ENCODE peak calls at places on chromosomes 16 and 17, in four cellular contexts. K is HCT116, D is NT2/D1, A is GM12878. X is an unnamed sample.

GRCh38 chr17:58710948-58711552 is 18.6 kb downstream of the RAD51C start:
- DNase-seq in D (peak), K (peak), A (no peak), X (peak)

GRCh38 chr17:4678448-4679026 is 25.4 kb downstream of the PELP1 start:
- DNase-seq in A (no peak), D (no peak), K (peak), X (no peak)

GRCh38 chr17:28958820-28959455 is 7.6 kb upstream of the PHF12 start:
- DNase-seq in D (no peak), A (no peak), K (no peak), X (no peak)

GRCh38 chr16:85137323-85138072 is 25.2 kb upstream of the CIBAR2 start:
- DNase-seq in D (no peak), K (no peak), A (no peak), X (no peak)

GRCh38 chr16:87956771-87957279 is 5.6 kb downstream of the BANP start:
- DNase-seq in A (no peak), K (no peak), D (no peak), X (no peak)

GRCh38 chr17:73787721-73788051 is 143.4 kb upstream of the SDK2 start:
- DNase-seq in D (no peak), A (no peak), K (no peak), X (no peak)

GRCh38 chr17:57892820-57893595 is 43.2 kb upstream of the MRPS23 start:
- DNase-seq in D (no peak), A (no peak), K (peak), X (no peak)

GRCh38 chr16:77784441-77785356 is 3.7 kb upstream of the VAT1L start:
- DNase-seq in D (no peak), K (no peak), A (no peak), X (no peak)

DNA sequence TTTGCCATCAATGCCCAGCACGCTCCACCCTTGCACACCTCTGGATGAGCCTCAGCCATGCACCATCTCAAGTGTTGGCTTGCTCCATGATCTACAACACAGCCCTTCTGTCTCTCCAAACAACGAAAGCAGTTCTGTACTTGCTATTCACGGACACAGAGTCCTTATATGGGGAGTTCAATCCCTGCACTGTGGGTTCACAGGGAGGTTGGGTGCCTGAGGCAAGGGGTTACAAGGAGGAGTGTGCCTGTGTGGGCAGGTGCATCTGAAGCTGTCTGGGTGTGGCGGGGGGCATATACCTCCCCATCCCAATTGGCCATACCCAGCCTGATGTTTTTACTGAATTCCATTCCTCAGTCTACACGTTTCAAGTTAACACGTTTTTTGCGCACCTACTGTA is 5.6 kb downstream of the RUNDC3A start:
- DNase-seq in A (no peak), K (no peak), D (no peak), X (no peak)
- TF ChIP-seq ZNF274 in A (no peak), K (no peak), D (no peak), X (no peak)

DNA sequence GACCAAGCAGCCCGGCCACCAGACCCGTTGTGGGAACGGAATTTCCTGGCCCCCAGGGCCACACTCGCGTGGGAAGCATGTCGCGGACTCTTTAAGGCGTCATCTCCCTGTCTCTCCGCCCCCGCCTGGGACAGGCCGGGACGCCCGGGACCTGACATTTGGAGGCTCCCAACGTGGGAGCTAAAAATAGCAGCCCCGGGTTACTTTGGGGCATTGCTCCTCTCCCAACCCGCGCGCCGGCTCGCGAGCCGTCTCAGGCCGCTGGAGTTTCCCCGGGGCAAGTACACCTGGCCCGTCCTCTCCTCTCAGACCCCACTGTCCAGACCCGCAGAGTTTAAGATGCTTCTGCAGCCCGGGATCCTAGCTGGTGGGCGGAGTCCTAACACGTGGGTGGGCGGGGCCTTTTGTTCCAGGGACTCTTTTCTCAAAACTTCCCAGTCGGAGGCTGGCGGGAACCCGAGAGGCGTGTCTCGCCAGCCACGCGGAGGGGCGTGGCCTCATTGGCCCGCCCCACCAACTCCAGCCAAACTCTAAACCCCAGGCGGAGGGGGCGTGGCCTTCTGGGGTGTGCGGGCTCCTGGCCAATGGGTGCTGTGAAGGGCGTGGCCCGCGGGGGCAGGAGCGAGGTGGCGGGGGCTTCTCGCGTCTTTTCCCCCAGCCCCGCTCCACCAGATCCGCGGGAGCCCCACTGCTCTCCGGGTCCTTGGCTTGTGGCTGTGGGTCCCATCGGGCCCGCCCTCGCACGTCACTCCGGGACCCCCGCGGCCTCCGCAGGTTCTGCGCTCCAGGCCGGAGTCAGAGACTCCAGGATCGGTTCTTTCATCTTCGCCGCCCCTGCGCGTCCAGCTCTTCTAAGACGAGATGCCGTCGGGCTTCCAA is at the start of gene SLC2A4:
- DNase-seq in D (peak), A (peak), K (peak), X (peak)
- TF ChIP-seq ZNF274 in D (no peak), A (no peak), K (no peak), X (no peak)

DNA sequence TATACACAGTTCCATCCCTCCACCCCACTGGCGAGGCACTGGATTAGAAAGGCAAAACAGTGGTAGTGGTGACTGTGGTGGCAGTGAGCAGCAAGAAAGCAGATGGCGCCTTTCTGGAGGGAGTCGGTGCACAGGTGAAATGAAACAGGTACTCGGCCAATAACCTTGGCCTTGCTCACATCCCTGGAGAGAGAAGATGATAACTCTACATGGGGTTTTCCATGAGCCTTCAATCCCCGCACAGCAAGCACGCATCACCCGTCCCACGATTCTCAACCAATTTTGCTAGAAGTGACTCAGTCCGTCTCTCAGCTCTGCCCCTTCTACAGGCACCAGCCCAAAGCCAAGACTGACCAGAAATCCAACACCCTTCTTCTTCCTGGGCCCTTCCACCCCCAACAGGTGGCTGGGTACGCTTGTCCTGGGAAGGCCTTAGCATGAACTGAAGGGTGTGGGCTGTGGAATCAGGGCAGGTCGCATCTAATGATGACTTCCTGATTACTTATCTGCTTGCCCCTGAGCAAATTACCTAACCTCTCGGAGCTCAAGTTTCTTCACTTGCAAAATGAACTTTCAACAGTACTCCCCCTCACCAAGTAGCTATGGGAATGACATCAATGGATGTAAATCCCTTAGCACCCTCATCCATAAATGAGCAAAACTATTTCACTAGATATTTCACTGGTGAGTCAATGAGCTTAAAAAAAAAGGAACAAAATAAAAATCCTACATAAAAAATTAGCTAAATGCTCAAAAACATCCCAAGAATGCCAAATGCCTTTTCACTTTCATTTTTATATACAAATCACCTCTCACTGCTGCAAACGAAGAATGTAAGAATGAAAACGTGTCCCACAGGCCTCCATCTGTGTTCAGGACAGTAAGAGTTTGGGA is 18.0 kb downstream of the XPO6 start:
- DNase-seq in K (no peak), D (no peak), A (no peak), X (no peak)
- TF ChIP-seq ZNF274 in K (no peak), D (no peak), A (no peak), X (no peak)

DNA sequence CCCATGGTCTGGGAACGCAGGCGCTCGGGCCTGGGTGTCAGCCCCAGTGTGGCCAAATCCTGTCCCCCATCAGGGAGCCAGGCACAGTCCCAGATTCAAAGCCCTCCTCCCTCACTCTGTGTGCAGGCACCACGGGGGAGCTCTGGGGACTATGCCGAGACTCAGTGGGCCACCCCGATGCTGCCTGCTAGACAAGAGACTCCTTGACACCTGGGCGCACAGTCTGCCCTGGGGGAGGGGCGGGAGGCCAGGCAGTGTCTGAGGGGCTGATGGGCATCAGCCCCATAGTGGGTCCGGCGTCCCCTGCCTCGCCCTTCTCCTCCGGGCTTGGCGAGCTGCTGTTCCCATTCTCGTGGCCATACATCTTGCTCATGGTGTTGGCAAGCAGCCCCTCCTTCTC is 8.5 kb upstream of the CD79B start:
- DNase-seq in D (no peak), K (no peak), A (no peak), X (no peak)
- TF ChIP-seq ZNF274 in D (no peak), K (no peak), A (no peak), X (no peak)

DNA sequence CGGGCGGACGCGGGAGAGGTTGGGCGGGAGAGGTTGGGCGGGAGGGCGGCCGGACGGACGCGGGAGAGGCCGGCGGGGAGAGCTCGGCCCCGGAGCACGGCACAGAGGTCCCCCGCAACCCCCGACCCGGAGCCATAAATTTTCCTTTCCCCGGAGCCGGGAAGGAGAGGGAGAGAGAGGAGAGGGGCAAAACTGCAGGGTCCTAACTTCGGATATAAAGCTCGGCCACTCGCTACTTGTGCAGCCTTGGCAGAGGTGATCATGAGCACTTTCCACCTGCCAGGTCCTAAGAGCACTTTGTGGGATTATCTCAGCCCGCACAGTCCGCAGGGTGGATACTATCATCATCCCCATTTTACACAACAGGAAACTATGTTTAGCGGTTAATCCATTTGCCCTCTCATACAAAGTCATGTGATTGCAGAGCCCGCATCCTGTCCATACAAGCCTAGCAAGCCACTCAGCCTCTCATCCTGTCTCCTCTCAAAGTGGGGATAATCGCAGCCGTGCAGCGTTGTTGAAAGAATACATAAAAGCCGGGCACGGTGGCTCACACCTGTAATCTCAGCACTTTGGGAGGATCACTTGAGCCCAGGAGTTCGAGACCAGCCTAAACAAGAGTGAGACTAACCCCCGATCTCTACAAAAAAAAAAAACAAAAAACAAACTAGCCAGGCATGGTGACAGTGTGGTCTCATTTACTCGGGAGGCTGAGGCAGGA is 780 bp upstream of the DCAKD start:
- DNase-seq in K (no peak), A (no peak), D (no peak), X (no peak)
- TF ChIP-seq ZNF274 in K (no peak), A (no peak), D (no peak), X (no peak)

GRCh38 chr16:69114346-69114975 is 9.0 kb downstream of the HAS3 start:
- DNase-seq in K (no peak), A (no peak), D (no peak), X (no peak)

GRCh38 chr16:69113216-69113615 is 7.8 kb downstream of the HAS3 start:
- DNase-seq in A (no peak), D (no peak), K (no peak), X (no peak)

GRCh38 chr16:69115361-69115760 is 9.9 kb downstream of the HAS3 start:
- DNase-seq in D (no peak), K (no peak), A (no peak), X (no peak)

GRCh38 chr16:69116911-69117310 is 11.5 kb downstream of the HAS3 start:
- DNase-seq in K (no peak), D (no peak), A (no peak), X (no peak)

DNA sequence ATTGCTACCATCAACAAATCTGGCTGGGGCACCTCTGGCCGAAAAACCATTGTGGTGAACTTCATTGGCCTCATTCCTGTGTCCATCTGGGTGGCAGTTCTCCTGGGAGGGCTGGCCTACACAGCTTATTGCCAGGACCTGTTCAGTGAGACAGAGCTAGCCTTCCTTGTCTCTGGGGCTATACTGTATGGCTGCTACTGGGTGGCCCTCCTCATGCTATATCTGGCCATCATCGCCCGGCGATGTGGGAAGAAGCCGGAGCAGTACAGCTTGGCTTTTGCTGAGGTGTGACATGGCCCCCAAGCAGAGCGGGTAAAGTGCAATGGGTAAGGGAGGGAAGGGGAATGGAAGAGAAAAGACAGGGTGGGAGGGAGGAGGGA is 9.5 kb downstream of the HAS3 start:
- DNase-seq in A (no peak), D (no peak), K (no peak), X (no peak)
- TF ChIP-seq ZNF274 in A (no peak), D (no peak), K (no peak), X (no peak)

GRCh38 chr17:31842416-31843381 is 16.3 kb downstream of the COPRS start:
- DNase-seq in K (peak), A (no peak), D (peak), X (peak)
- TF ChIP-seq ZNF274 in K (no peak), A (no peak), D (no peak), X (no peak)

GRCh38 chr16:80480664-80481063 is 60.1 kb upstream of the DYNLRB2 start:
- DNase-seq in A (peak), K (no peak), D (no peak), X (no peak)
- TF ChIP-seq ZNF274 in A (no peak), K (no peak), D (no peak), X (no peak)

GRCh38 chr16:81405702-81406113 is 38.9 kb upstream of the CMIP start:
- DNase-seq in K (peak), D (no peak), A (no peak), X (no peak)
- TF ChIP-seq ZNF274 in K (no peak), D (no peak), A (no peak), X (no peak)

X was measured in H1.